ENCODE peak calls at places on chromosome 9, in seven cellular contexts. One of them, this sample, is unnamed. For H3K4me1, the result is how much of the 10 kb centered on the place peaks cover.

GRCh38 chr9:34375901-34376595 is 650 bp downstream of the MYORG start:
- DNase-seq in transverse colon: peak
- DNase-seq in tibial nerve: no peak
- DNase-seq in PC-9: peak
- DNase-seq in BE2C: peak
- DNase-seq in gastrocnemius medialis: peak
- DNase-seq in A673: peak
- DNase-seq in this sample: peak

GRCh38 chr9:90547896-90548295 is 94.7 kb downstream of the DIRAS2 start:
- DNase-seq in BE2C: no peak
- DNase-seq in PC-9: no peak
- DNase-seq in tibial nerve: no peak
- DNase-seq in transverse colon: no peak
- DNase-seq in A673: no peak
- DNase-seq in gastrocnemius medialis: no peak
- DNase-seq in this sample: no peak

GRCh38 chr9:69421908-69422801 is 97.1 kb downstream of the ENTREP1 start:
- DNase-seq in tibial nerve: peak
- DNase-seq in transverse colon: peak
- DNase-seq in A673: peak
- DNase-seq in BE2C: peak
- DNase-seq in PC-9: no peak
- DNase-seq in gastrocnemius medialis: peak
- DNase-seq in this sample: peak

GRCh38 chr9:133893191-133893994 is 98.7 kb downstream of the VAV2 start:
- DNase-seq in BE2C: no peak
- DNase-seq in gastrocnemius medialis: no peak
- DNase-seq in tibial nerve: no peak
- DNase-seq in transverse colon: no peak
- DNase-seq in A673: no peak
- DNase-seq in PC-9: no peak
- DNase-seq in this sample: no peak

GRCh38 chr9:7223981-7224380 is 466.2 kb downstream of the KDM4C start:
- DNase-seq in BE2C: no peak
- DNase-seq in tibial nerve: no peak
- DNase-seq in transverse colon: no peak
- DNase-seq in gastrocnemius medialis: no peak
- DNase-seq in A673: no peak
- DNase-seq in PC-9: no peak
- DNase-seq in this sample: no peak

GRCh38 chr9:31325778-31326177 is 1058.7 kb upstream of the ACO1 start:
- DNase-seq in transverse colon: no peak
- DNase-seq in A673: no peak
- DNase-seq in gastrocnemius medialis: no peak
- DNase-seq in tibial nerve: no peak
- DNase-seq in BE2C: no peak
- DNase-seq in PC-9: no peak
- DNase-seq in this sample: no peak

GRCh38 chr9:84266087-84266561 is 74.4 kb downstream of the SLC28A3 start:
- DNase-seq in BE2C: no peak
- DNase-seq in gastrocnemius medialis: no peak
- DNase-seq in transverse colon: no peak
- DNase-seq in PC-9: no peak
- DNase-seq in A673: no peak
- DNase-seq in tibial nerve: no peak
- DNase-seq in this sample: peak

GRCh38 chr9:136059321-136059791 is 35.7 kb downstream of the NACC2 start:
- DNase-seq in gastrocnemius medialis: peak
- DNase-seq in A673: no peak
- DNase-seq in PC-9: no peak
- DNase-seq in tibial nerve: no peak
- DNase-seq in BE2C: peak
- DNase-seq in transverse colon: no peak
- DNase-seq in this sample: no peak

GRCh38 chr9:91532325-91532724 is 108.7 kb upstream of the NFIL3 start:
- DNase-seq in A673: no peak
- DNase-seq in transverse colon: no peak
- DNase-seq in PC-9: no peak
- DNase-seq in tibial nerve: no peak
- DNase-seq in BE2C: no peak
- DNase-seq in gastrocnemius medialis: no peak
- DNase-seq in this sample: no peak

GRCh38 chr9:10366171-10366779 is 246.5 kb downstream of the PTPRD start:
- DNase-seq in gastrocnemius medialis: no peak
- DNase-seq in A673: peak
- DNase-seq in transverse colon: no peak
- DNase-seq in tibial nerve: peak
- DNase-seq in BE2C: no peak
- DNase-seq in PC-9: no peak
- DNase-seq in this sample: peak

DNA sequence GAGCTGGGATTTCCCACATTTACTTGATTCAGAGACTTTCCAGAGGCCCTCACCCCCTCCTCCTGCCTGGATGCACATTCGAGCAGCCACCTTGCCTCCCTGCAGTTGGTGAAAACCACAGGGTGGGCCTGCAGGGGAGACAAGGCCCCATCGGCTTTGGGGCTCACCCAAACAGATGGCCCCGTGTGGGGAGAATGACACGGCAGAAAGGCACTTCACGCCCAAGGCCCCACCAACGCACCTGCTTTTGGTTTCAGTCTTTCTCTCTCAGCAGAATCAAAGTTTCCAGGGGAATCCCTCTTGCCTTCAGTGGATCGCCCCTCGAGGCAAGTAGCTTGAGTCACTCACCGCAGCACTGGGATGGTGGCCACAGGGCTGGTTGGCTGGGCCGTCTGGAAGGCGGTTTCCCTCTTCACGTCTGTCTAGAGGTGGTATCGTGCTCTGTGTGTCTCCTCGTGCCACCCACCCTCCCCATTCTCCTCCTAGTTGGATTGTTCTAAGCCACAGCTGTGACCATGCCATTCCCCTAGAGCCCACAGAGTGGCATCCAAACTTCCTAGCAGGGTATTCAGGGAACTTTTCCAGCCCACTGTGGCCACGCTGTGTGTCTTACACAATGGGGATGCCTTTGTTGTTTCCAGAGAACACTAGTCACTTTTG is 31.8 kb downstream of the SEC61B start:
- DNase-seq in A673: no peak
- DNase-seq in transverse colon: peak
- DNase-seq in tibial nerve: no peak
- DNase-seq in gastrocnemius medialis: peak
- DNase-seq in BE2C: no peak
- DNase-seq in PC-9: no peak
- DNase-seq in this sample: no peak
- TF ChIP-seq CTCF in A673: no peak
- TF ChIP-seq CTCF in transverse colon: no peak
- TF ChIP-seq CTCF in tibial nerve: no peak
- TF ChIP-seq CTCF in gastrocnemius medialis: no peak
- TF ChIP-seq CTCF in BE2C: no peak
- TF ChIP-seq CTCF in PC-9: no peak
- TF ChIP-seq CTCF in this sample: no peak

DNA sequence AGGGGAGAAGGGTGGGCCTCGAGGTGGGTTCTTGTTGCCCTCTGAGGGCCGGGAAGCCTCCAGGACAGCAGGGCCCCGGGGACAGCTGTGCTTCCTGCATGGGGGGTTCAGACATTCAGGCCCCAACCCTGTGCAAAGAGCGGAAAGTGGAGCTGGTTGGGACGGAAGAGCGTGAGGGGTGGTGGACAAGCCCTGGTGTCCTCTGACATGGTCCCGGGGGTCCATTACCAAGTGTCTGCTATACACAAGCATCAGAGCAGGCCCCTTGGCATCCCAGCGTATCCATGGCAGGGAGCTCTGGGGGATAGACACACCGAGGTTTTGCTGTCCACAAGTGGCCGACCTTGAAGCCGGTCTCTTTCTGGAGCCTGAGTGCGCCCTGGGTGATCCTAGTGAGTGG is 9.3 kb downstream of the PLPP7 start:
- DNase-seq in BE2C: no peak
- DNase-seq in gastrocnemius medialis: no peak
- DNase-seq in tibial nerve: no peak
- DNase-seq in transverse colon: no peak
- DNase-seq in PC-9: no peak
- DNase-seq in A673: no peak
- DNase-seq in this sample: no peak
- H3K4me1 ChIP-seq in BE2C: under half
- H3K4me1 ChIP-seq in gastrocnemius medialis: half or more
- H3K4me1 ChIP-seq in tibial nerve: under half
- H3K4me1 ChIP-seq in transverse colon: under half
- H3K4me1 ChIP-seq in PC-9: under half
- H3K4me1 ChIP-seq in A673: under half
- H3K4me1 ChIP-seq in this sample: under half

GRCh38 chr9:87891754-87892153 is 9.1 kb downstream of the SPATA31E1 start:
- DNase-seq in tibial nerve: no peak
- DNase-seq in PC-9: no peak
- DNase-seq in BE2C: no peak
- DNase-seq in gastrocnemius medialis: no peak
- DNase-seq in A673: no peak
- DNase-seq in transverse colon: no peak
- DNase-seq in this sample: no peak

GRCh38 chr9:87898151-87898550 is 15.5 kb downstream of the SPATA31E1 start:
- DNase-seq in PC-9: no peak
- DNase-seq in A673: peak
- DNase-seq in BE2C: no peak
- DNase-seq in transverse colon: no peak
- DNase-seq in tibial nerve: no peak
- DNase-seq in gastrocnemius medialis: no peak
- DNase-seq in this sample: no peak

GRCh38 chr9:87896891-87897290 is 14.2 kb downstream of the SPATA31E1 start:
- DNase-seq in tibial nerve: no peak
- DNase-seq in BE2C: no peak
- DNase-seq in gastrocnemius medialis: no peak
- DNase-seq in PC-9: no peak
- DNase-seq in A673: no peak
- DNase-seq in transverse colon: no peak
- DNase-seq in this sample: no peak

GRCh38 chr9:87892956-87893355 is 10.3 kb downstream of the SPATA31E1 start:
- DNase-seq in tibial nerve: no peak
- DNase-seq in PC-9: no peak
- DNase-seq in A673: no peak
- DNase-seq in BE2C: no peak
- DNase-seq in transverse colon: no peak
- DNase-seq in gastrocnemius medialis: no peak
- DNase-seq in this sample: no peak

GRCh38 chr9:87894998-87895625 is 12.4 kb downstream of the SPATA31E1 start:
- DNase-seq in BE2C: no peak
- DNase-seq in transverse colon: no peak
- DNase-seq in tibial nerve: no peak
- DNase-seq in A673: no peak
- DNase-seq in PC-9: no peak
- DNase-seq in gastrocnemius medialis: no peak
- DNase-seq in this sample: no peak
- TF ChIP-seq CTCF in BE2C: peak
- TF ChIP-seq CTCF in transverse colon: no peak
- TF ChIP-seq CTCF in tibial nerve: no peak
- TF ChIP-seq CTCF in A673: peak
- TF ChIP-seq CTCF in PC-9: no peak
- TF ChIP-seq CTCF in gastrocnemius medialis: no peak
- TF ChIP-seq CTCF in this sample: no peak

GRCh38 chr9:122333169-122333808 is 37.5 kb upstream of the PTGS1 start:
- DNase-seq in transverse colon: no peak
- DNase-seq in A673: no peak
- DNase-seq in PC-9: no peak
- DNase-seq in BE2C: no peak
- DNase-seq in tibial nerve: no peak
- DNase-seq in gastrocnemius medialis: no peak
- DNase-seq in this sample: no peak
- H3K4me1 ChIP-seq in transverse colon: under half
- H3K4me1 ChIP-seq in A673: under half
- H3K4me1 ChIP-seq in PC-9: under half
- H3K4me1 ChIP-seq in BE2C: under half
- H3K4me1 ChIP-seq in tibial nerve: under half
- H3K4me1 ChIP-seq in gastrocnemius medialis: under half
- H3K4me1 ChIP-seq in this sample: under half

DNA sequence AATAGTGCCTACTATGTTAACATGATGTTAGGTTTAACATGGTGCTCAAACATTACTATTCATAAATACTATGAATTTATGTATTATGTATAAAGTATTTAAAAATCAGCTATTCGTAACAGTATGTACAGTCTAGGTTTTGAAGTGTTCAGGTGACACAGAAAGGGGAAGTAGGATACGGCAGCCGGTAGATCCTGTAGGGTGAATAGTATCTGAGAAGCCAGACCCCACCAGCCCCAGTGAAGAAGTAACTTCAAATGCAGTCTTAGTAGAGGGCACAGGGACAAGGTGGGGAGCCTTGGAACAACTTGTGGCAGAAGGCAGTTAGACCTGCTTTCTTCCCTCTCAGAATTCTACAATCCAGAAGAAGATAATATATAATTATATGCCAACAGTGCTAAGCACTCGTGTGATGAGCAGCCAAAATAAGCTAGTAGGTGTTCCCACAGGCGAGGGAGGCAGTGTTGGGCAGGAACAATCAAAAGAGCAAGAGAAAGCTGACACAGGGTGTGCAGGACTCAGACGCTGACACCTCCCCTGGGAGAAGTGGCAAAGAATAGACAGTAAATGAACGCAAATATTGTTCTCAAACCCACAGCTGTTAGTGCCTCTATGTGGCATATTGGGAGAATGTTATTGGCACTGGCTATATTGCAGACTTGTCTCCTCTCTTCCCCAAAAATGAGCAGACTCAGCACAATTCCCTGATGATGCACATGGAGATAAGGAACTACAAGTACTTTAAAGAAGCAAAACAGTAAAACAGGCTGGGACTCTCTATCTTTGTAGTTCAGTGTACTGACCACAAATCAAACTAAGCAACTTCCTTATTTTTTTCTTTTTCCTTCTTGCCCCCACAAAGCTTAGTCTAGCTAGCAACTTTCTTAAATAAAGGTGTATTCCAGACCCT is 4.6 kb downstream of the ZNF367 start:
- DNase-seq in A673: peak
- DNase-seq in gastrocnemius medialis: no peak
- DNase-seq in PC-9: no peak
- DNase-seq in transverse colon: peak
- DNase-seq in tibial nerve: no peak
- DNase-seq in BE2C: no peak
- DNase-seq in this sample: no peak
- TF ChIP-seq CTCF in A673: no peak
- TF ChIP-seq CTCF in gastrocnemius medialis: no peak
- TF ChIP-seq CTCF in PC-9: no peak
- TF ChIP-seq CTCF in transverse colon: no peak
- TF ChIP-seq CTCF in tibial nerve: no peak
- TF ChIP-seq CTCF in BE2C: no peak
- TF ChIP-seq CTCF in this sample: no peak

GRCh38 chr9:94168203-94169000 is 84.1 kb downstream of the PTPDC1 start:
- DNase-seq in transverse colon: no peak
- DNase-seq in tibial nerve: no peak
- DNase-seq in PC-9: no peak
- DNase-seq in BE2C: no peak
- DNase-seq in gastrocnemius medialis: no peak
- DNase-seq in A673: no peak
- DNase-seq in this sample: no peak
- H3K4me1 ChIP-seq in transverse colon: half or more
- H3K4me1 ChIP-seq in tibial nerve: half or more
- H3K4me1 ChIP-seq in PC-9: under half
- H3K4me1 ChIP-seq in BE2C: under half
- H3K4me1 ChIP-seq in gastrocnemius medialis: half or more
- H3K4me1 ChIP-seq in A673: under half
- H3K4me1 ChIP-seq in this sample: under half

GRCh38 chr9:130408669-130409068 is 36.1 kb upstream of the ASS1 start:
- DNase-seq in BE2C: no peak
- DNase-seq in transverse colon: no peak
- DNase-seq in gastrocnemius medialis: no peak
- DNase-seq in tibial nerve: no peak
- DNase-seq in A673: no peak
- DNase-seq in PC-9: no peak
- DNase-seq in this sample: no peak
- TF ChIP-seq CTCF in BE2C: no peak
- TF ChIP-seq CTCF in transverse colon: no peak
- TF ChIP-seq CTCF in gastrocnemius medialis: no peak
- TF ChIP-seq CTCF in tibial nerve: no peak
- TF ChIP-seq CTCF in A673: peak
- TF ChIP-seq CTCF in PC-9: no peak
- TF ChIP-seq CTCF in this sample: no peak

This sample was measured in colonic mucosa.